ENCODE peak calls at places on chromosomes 4 and X, in six cellular contexts. G, H, J, Y, M and T are unnamed samples.

GRCh38 chr4:138405934-138406567 is 163.9 kb upstream of the SLC7A11 start:
- DNase-seq in H (no peak), M (peak), J (no peak), G (no peak), Y (peak), T (no peak)

GRCh38 chrX:16528620-16529019 is 121.3 kb upstream of the S100G start:
- DNase-seq in M (no peak), G (no peak), Y (no peak), H (no peak), J (no peak), T (no peak)

GRCh38 chr4:37816006-37816405 is 10.5 kb upstream of the PGM2 start:
- DNase-seq in Y (no peak), G (no peak), J (no peak), M (no peak), H (no peak), T (no peak)

GRCh38 chr4:2266181-2266580 is 4.3 kb upstream of the MXD4 start:
- DNase-seq in G (peak), H (no peak), M (peak), Y (peak), J (no peak), T (peak)

GRCh38 chrX:74453178-74453577 is 31.9 kb downstream of the SLC16A2 start:
- DNase-seq in J (no peak), H (no peak), Y (no peak), G (no peak), M (no peak), T (no peak)

GRCh38 chrX:129590596-129590995 is 50.5 kb downstream of the OCRL start:
- DNase-seq in G (no peak), M (no peak), J (no peak), Y (no peak), H (no peak), T (no peak)

GRCh38 chr4:182126096-182126495 is 117.1 kb upstream of the TENM3 start:
- DNase-seq in Y (peak), G (no peak), J (no peak), H (no peak), M (peak), T (no peak)

GRCh38 chr4:139786494-139787354 is 121.1 kb downstream of the MGST2 start:
- DNase-seq in H (no peak), M (no peak), Y (no peak), G (no peak), J (no peak), T (no peak)

GRCh38 chr4:123830920-123831319 is 434.3 kb downstream of the SPRY1 start:
- DNase-seq in H (no peak), J (no peak), M (no peak), G (no peak), Y (no peak), T (no peak)

GRCh38 chr4:14807857-14808256 is 194.4 kb upstream of the CPEB2 start:
- DNase-seq in H (no peak), J (no peak), G (no peak), M (no peak), Y (no peak), T (no peak)

GRCh38 chr4:138650917-138651564 is 364.5 kb upstream of the NOCT start:
- DNase-seq in Y (peak), G (no peak), M (peak), J (no peak), H (no peak), T (peak)

GRCh38 chr4:102824398-102824797 is 3.0 kb downstream of the UBE2D3 start:
- DNase-seq in Y (no peak), G (no peak), H (no peak), M (peak), J (no peak), T (no peak)

GRCh38 chr4:14023036-14023435 is 395.5 kb upstream of the BOD1L1 start:
- DNase-seq in G (no peak), H (no peak), Y (peak), J (no peak), M (no peak), T (no peak)

GRCh38 chr4:112516401-112517066 is 554 bp upstream of the NEUROG2 start:
- DNase-seq in M (no peak), J (peak), H (no peak), Y (no peak), G (no peak), T (no peak)

GRCh38 chr4:11623726-11624037 is 195.0 kb upstream of the HS3ST1 start:
- DNase-seq in G (peak), M (peak), H (peak), J (no peak), Y (no peak), T (no peak)

GRCh38 chrX:124388562-124388961 is 42.2 kb downstream of the SH2D1A start:
- DNase-seq in M (peak), Y (peak), G (peak), J (peak), H (peak), T (peak)

DNA sequence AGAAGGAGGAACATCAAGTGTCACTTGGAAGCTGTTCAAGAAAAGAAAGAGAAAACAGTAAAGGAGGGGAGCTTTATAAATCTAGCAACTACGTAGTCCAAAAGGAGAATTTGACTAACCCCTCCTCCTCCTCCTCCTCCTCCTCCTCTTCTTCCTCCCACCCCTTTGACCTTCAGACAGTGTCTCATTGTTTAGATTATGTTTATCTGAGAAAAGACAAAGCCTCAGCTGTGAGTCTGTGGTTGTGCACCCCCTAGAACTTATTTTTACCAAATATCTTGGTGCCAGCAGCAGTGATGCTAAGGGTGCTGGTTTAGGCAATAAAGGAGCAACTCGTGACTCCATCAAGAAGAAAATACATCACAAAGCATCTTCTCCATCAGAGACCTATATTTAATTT is 68.9 kb upstream of the BMP2K start:
- DNase-seq in M (no peak), Y (no peak), H (no peak), G (no peak), J (no peak), T (no peak)
- H3K4me3 ChIP-seq in M (no peak), Y (no peak), H (no peak), G (no peak), J (peak), T (no peak)

GRCh38 chrX:136163694-136164093 is 16.4 kb downstream of the FHL1 start:
- DNase-seq in Y (peak), G (no peak), M (no peak), J (no peak), H (no peak), T (no peak)
- H3K27ac ChIP-seq in Y (peak), G (no peak), M (no peak), J (no peak), H (peak), T (peak)

DNA sequence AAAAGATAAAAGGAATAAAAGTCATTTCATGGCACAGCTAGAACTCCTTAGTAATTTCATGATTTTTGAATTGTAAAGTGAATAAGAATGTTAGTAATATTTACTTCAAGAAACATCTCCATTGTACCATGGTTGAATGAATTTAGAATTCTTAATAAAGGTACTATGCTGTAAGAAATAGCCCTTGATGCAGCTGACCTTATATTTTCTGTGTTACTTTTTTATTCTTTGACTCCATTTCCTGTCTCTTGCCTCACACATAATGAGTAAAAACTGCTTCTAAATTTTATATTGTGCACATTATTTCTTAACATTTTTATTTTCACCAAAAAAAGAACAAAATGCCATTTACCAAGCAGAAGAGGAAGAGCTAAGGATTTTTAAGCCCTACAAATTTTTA is 81.9 kb upstream of the PDHA2 start:
- DNase-seq in G (no peak), H (no peak), M (no peak), J (peak), Y (no peak), T (no peak)
- H3K4me3 ChIP-seq in G (no peak), H (no peak), M (no peak), J (peak), Y (no peak), T (no peak)

GRCh38 chr4:76206222-76206942 is 7.2 kb downstream of the SCARB2 start:
- DNase-seq in G (no peak), M (peak), Y (no peak), J (no peak), H (no peak), T (peak)
- H3K27ac ChIP-seq in G (peak), M (peak), Y (peak), J (no peak), H (peak), T (peak)

GRCh38 chrX:48897621-48898306 is at the start of the genes PQBP1 and TIMM17B:
- DNase-seq in J (peak), H (peak), M (peak), G (peak), Y (peak), T (peak)
- H3K4me3 ChIP-seq in J (peak), H (peak), M (peak), G (peak), Y (peak), T (peak)

DNA sequence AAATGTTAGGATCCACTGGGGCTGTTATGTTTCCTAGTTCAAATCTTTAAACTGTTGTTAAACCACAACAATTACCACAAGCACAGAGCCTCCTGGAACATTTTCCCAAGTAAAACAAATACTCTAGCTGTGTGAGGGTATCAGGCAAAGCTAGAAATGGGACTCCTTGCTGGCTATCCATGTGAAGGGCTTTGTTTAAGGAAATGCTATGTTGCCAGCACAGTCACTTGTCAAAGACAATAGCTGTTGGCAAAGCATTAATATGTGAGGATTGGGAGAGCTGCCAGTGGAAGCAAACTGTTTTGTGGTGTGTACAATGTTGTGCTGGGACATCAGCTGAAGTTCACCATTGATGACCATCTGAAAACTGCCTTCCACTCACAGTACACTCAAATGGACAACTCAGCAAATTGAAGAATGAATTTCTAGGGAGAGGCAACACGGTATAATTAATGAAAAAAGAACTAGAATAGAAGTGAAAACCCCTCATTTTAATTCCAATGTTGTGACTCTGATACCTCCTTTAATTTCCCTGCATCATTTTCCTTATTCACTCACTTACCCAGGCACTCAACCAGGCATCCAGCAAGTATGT is 100.8 kb downstream of the ANXA3 start:
- DNase-seq in G (peak), H (no peak), M (peak), Y (peak), J (no peak), T (no peak)
- H3K27ac ChIP-seq in G (no peak), H (peak), M (no peak), Y (no peak), J (no peak), T (no peak)

GRCh38 chrX:65480960-65481359 is 53.6 kb downstream of the LAS1L start:
- DNase-seq in J (no peak), M (no peak), G (no peak), H (no peak), Y (no peak), T (no peak)
- H3K4me3 ChIP-seq in J (no peak), M (no peak), G (no peak), H (no peak), Y (no peak), T (no peak)

DNA sequence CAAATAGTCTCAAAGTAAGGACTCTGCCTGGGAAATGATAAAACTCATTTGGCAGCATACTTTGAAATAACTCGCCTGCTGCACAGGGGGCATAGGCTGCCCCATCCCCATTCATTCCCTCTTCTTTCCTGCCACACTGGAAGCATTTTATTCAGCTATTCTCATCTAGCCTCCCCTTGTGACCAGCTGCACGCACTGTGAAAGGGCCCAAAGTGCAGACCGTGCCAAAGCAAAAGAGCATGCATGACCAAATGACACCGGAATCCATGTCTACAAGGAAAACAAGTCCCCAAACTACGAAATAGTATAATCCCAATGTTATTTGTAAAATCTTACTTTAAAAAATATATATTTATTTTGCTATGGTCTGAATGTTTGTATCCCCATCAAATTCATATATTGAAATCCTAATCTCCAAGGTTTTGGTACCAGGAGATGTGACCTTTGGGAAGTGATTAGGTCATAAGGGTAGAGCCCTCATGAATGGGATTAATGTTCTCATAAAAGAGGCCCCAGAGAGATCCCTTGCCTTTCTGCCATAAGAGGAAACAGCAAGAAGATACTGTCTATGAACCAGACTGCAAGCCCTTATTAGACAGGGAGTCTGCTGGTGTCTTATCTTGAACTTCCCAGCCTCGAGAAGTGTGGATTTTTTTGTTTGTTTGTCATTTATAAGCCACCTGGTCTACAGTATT is 77.3 kb upstream of the PRSS48 start:
- DNase-seq in G (no peak), M (no peak), J (no peak), H (no peak), Y (no peak), T (no peak)
- H3K27ac ChIP-seq in G (no peak), M (no peak), J (no peak), H (peak), Y (no peak), T (peak)

DNA sequence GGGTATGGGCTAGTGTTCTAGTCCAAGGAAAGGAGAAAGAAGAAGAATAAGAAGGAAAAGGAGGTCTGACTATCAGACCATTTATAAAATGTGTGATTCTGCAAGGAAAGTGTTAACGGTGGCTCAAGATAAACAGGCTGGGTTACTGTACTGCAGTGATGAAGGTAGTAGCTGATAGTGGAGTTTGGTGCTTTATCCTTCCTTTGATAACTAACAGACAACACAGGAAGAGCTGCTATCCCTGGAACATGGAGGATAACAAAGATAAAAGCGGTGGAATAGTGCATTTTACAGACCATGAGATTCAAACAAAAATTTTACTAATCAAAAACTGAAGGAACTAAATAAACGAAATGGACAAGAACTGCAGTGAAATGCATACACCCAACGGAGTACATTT is 2.5 kb downstream of the UNC5C start:
- DNase-seq in H (no peak), G (no peak), J (no peak), Y (no peak), M (no peak), T (no peak)
- H3K4me3 ChIP-seq in H (no peak), G (peak), J (no peak), Y (no peak), M (no peak), T (no peak)